ENCODE peak calls at places on chromosome 12, in nine cellular contexts. One of them, this sample, is unnamed.

GRCh38 chr12:87967871-87968270 is 61.3 kb downstream of the C12orf50 start:
- DNase-seq in AG04450: no peak
- DNase-seq in NCI-H774: no peak
- DNase-seq in GM12865: no peak
- DNase-seq in colonic mucosa: no peak
- DNase-seq in SIG-M5: no peak
- DNase-seq in HFFc6: no peak
- DNase-seq in activated CD8-positive, alpha-beta T cell treated with anti-CD3 and anti-CD28 coated beads, Interleukin-2, amount 10 ng/mL, durations not matched to agents 7 days and 5 days: no peak
- DNase-seq in HuH-7.5: no peak
- DNase-seq in this sample: no peak

GRCh38 chr12:94731733-94732360 is 81.5 kb upstream of the TMCC3 start:
- DNase-seq in AG04450: no peak
- DNase-seq in NCI-H774: no peak
- DNase-seq in GM12865: no peak
- DNase-seq in colonic mucosa: no peak
- DNase-seq in SIG-M5: no peak
- DNase-seq in HFFc6: no peak
- DNase-seq in activated CD8-positive, alpha-beta T cell treated with anti-CD3 and anti-CD28 coated beads, Interleukin-2, amount 10 ng/mL, durations not matched to agents 7 days and 5 days: no peak
- DNase-seq in HuH-7.5: no peak
- DNase-seq in this sample: no peak

GRCh38 chr12:121711925-121712461 is 559 bp upstream of the TMEM120B start:
- DNase-seq in AG04450: no peak
- DNase-seq in NCI-H774: no peak
- DNase-seq in GM12865: peak
- DNase-seq in colonic mucosa: peak
- DNase-seq in SIG-M5: no peak
- DNase-seq in HFFc6: peak
- DNase-seq in activated CD8-positive, alpha-beta T cell treated with anti-CD3 and anti-CD28 coated beads, Interleukin-2, amount 10 ng/mL, durations not matched to agents 7 days and 5 days: peak
- DNase-seq in HuH-7.5: no peak
- DNase-seq in this sample: no peak

GRCh38 chr12:75606921-75607320 is 95.5 kb upstream of the KRR1 start:
- DNase-seq in AG04450: no peak
- DNase-seq in NCI-H774: no peak
- DNase-seq in GM12865: no peak
- DNase-seq in colonic mucosa: no peak
- DNase-seq in SIG-M5: no peak
- DNase-seq in HFFc6: no peak
- DNase-seq in activated CD8-positive, alpha-beta T cell treated with anti-CD3 and anti-CD28 coated beads, Interleukin-2, amount 10 ng/mL, durations not matched to agents 7 days and 5 days: no peak
- DNase-seq in HuH-7.5: no peak
- DNase-seq in this sample: no peak

GRCh38 chr12:118835911-118836310 is 145.4 kb upstream of the SRRM4 start:
- DNase-seq in AG04450: no peak
- DNase-seq in NCI-H774: no peak
- DNase-seq in GM12865: no peak
- DNase-seq in colonic mucosa: no peak
- DNase-seq in SIG-M5: no peak
- DNase-seq in HFFc6: no peak
- DNase-seq in activated CD8-positive, alpha-beta T cell treated with anti-CD3 and anti-CD28 coated beads, Interleukin-2, amount 10 ng/mL, durations not matched to agents 7 days and 5 days: no peak
- DNase-seq in HuH-7.5: no peak
- DNase-seq in this sample: no peak

GRCh38 chr12:100576311-100577036 is 3.0 kb downstream of the GAS2L3 start:
- DNase-seq in AG04450: peak
- DNase-seq in NCI-H774: no peak
- DNase-seq in GM12865: no peak
- DNase-seq in colonic mucosa: no peak
- DNase-seq in SIG-M5: no peak
- DNase-seq in HFFc6: peak
- DNase-seq in activated CD8-positive, alpha-beta T cell treated with anti-CD3 and anti-CD28 coated beads, Interleukin-2, amount 10 ng/mL, durations not matched to agents 7 days and 5 days: no peak
- DNase-seq in HuH-7.5: no peak
- DNase-seq in this sample: no peak

GRCh38 chr12:28708918-28709371 is 440.1 kb upstream of the FAR2 start:
- DNase-seq in AG04450: peak
- DNase-seq in NCI-H774: no peak
- DNase-seq in GM12865: no peak
- DNase-seq in colonic mucosa: no peak
- DNase-seq in SIG-M5: no peak
- DNase-seq in HFFc6: peak
- DNase-seq in activated CD8-positive, alpha-beta T cell treated with anti-CD3 and anti-CD28 coated beads, Interleukin-2, amount 10 ng/mL, durations not matched to agents 7 days and 5 days: no peak
- DNase-seq in HuH-7.5: no peak
- DNase-seq in this sample: no peak

GRCh38 chr12:69405466-69405865 is 45.9 kb downstream of the YEATS4 start:
- DNase-seq in AG04450: peak
- DNase-seq in NCI-H774: no peak
- DNase-seq in GM12865: no peak
- DNase-seq in colonic mucosa: no peak
- DNase-seq in SIG-M5: no peak
- DNase-seq in HFFc6: peak
- DNase-seq in activated CD8-positive, alpha-beta T cell treated with anti-CD3 and anti-CD28 coated beads, Interleukin-2, amount 10 ng/mL, durations not matched to agents 7 days and 5 days: no peak
- DNase-seq in HuH-7.5: no peak
- DNase-seq in this sample: no peak

GRCh38 chr12:15253990-15254389 is 32.8 kb upstream of the RERG start:
- DNase-seq in AG04450: no peak
- DNase-seq in NCI-H774: no peak
- DNase-seq in GM12865: no peak
- DNase-seq in colonic mucosa: no peak
- DNase-seq in SIG-M5: no peak
- DNase-seq in HFFc6: no peak
- DNase-seq in activated CD8-positive, alpha-beta T cell treated with anti-CD3 and anti-CD28 coated beads, Interleukin-2, amount 10 ng/mL, durations not matched to agents 7 days and 5 days: no peak
- DNase-seq in HuH-7.5: no peak
- DNase-seq in this sample: no peak

This sample was measured in DMS153.